ENCODE peak calls at places on chromosome 9, in six cellular contexts. E is endothelial cell of umbilical vein, O is OCI-LY7, L is body of pancreas, K is tibial nerve, J is spleen. Z is an unnamed sample.

GRCh38 chr9:106875548-106875947 is 12.6 kb downstream of the ZNF462 start:
- DNase-seq in L (no peak), J (no peak), E (no peak), K (no peak), O (no peak), Z (no peak)

GRCh38 chr9:133861692-133862091 is 123.5 kb upstream of the SARDH start:
- DNase-seq in L (no peak), K (no peak), J (no peak), O (no peak), E (no peak), Z (no peak)

GRCh38 chr9:38066167-38066906 is 2.7 kb downstream of the SHB start:
- DNase-seq in K (no peak), O (no peak), J (no peak), E (no peak), L (peak; percentile 45), Z (peak; percentile 29)

GRCh38 chr9:98808411-98808815 is 943 bp downstream of the GALNT12 start:
- DNase-seq in O (no peak), J (no peak), L (peak; percentile 82), K (no peak), E (no peak), Z (peak; percentile 95)

GRCh38 chr9:89433826-89434225 is 64.1 kb downstream of the SEMA4D start:
- DNase-seq in E (no peak), K (no peak), J (no peak), L (no peak), O (no peak), Z (peak; percentile 35)

GRCh38 chr9:69118656-69119055 is 55.4 kb upstream of the TJP2 start:
- DNase-seq in L (no peak), E (no peak), K (no peak), J (no peak), O (no peak), Z (no peak)

GRCh38 chr9:118558891-118559290 is 810.3 kb downstream of the BRINP1 start:
- DNase-seq in E (no peak), J (no peak), L (no peak), K (no peak), O (no peak), Z (no peak)

GRCh38 chr9:18981471-18982245 is 51.4 kb downstream of the SAXO1 start:
- DNase-seq in K (no peak), E (no peak), J (no peak), L (no peak), O (no peak), Z (no peak)

GRCh38 chr9:109245300-109245897 is 75.5 kb downstream of the EPB41L4B start:
- DNase-seq in E (peak; percentile 26), J (no peak), L (no peak), K (no peak), O (no peak), Z (no peak)

GRCh38 chr9:87667164-87667738 is 58.7 kb upstream of the CTSL start:
- DNase-seq in E (peak; percentile 32), L (no peak), J (no peak), O (peak; percentile 56), K (no peak), Z (no peak)

GRCh38 chr9:22374021-22374420 is 72.6 kb upstream of the DMRTA1 start:
- DNase-seq in K (no peak), J (no peak), O (no peak), E (no peak), L (no peak), Z (no peak)

GRCh38 chr9:76528056-76528455 is 69.1 kb downstream of the GCNT1 start:
- DNase-seq in O (no peak), K (no peak), J (no peak), E (no peak), L (no peak), Z (no peak)

GRCh38 chr9:74499770-74500583 is 2.8 kb downstream of the RORB start:
- DNase-seq in K (no peak), J (peak; percentile 66), O (no peak), L (peak; percentile 4), E (no peak), Z (no peak)

GRCh38 chr9:101580076-101580475 is 14.7 kb downstream of the PPP3R2 start:
- DNase-seq in E (no peak), K (no peak), O (no peak), J (no peak), L (no peak), Z (no peak)

GRCh38 chr9:15738011-15738410 is 185.2 kb downstream of the CCDC171 start:
- DNase-seq in K (no peak), O (no peak), E (peak; percentile 58), J (no peak), L (no peak), Z (no peak)

GRCh38 chr9:77251050-77251449 is 73.7 kb downstream of the VPS13A start:
- DNase-seq in E (no peak), L (no peak), K (no peak), O (no peak), J (no peak), Z (no peak)

GRCh38 chr9:129107651-129108050 is 2.9 kb downstream of the CRAT start:
- DNase-seq in O (no peak), J (no peak), L (peak; percentile 32), E (no peak), K (no peak), Z (no peak)

GRCh38 chr9:100352201-100352726 is 478 bp downstream of the TEX10 start:
- DNase-seq in E (peak; percentile 35), O (peak; percentile 59), L (peak; percentile 24), K (peak; percentile 15), J (no peak), Z (peak; percentile 26)

GRCh38 chr9:127154390-127155191 is 32.2 kb upstream of the ANGPTL2 start:
- DNase-seq in L (no peak), O (peak; percentile 49), J (no peak), E (peak; percentile 88), K (peak; percentile 69), Z (no peak)

GRCh38 chr9:123453904-123454321 is 97.9 kb downstream of the CRB2 start:
- DNase-seq in E (no peak), K (no peak), J (peak; percentile 43), L (peak; percentile 23), O (no peak), Z (peak; percentile 64)

GRCh38 chr9:112145886-112146285 is 29.2 kb downstream of the SUSD1 start:
- DNase-seq in L (no peak), E (no peak), O (no peak), K (no peak), J (no peak), Z (no peak)

GRCh38 chr9:97737429-97737828 is 40.3 kb upstream of the XPA start:
- DNase-seq in O (no peak), K (no peak), E (no peak), J (no peak), L (peak; percentile 18), Z (no peak)

GRCh38 chr9:112028242-112029221 is 131.9 kb downstream of the UGCG start:
- DNase-seq in E (no peak), K (no peak), J (no peak), O (no peak), L (no peak), Z (no peak)

GRCh38 chr9:88534456-88535225 is at the start of gene NXNL2:
- DNase-seq in O (no peak), J (peak; percentile 79), K (peak; percentile 75), L (peak; percentile 78), E (peak; percentile 61), Z (peak; percentile 80)

GRCh38 chr9:11159318-11159862 is 546.6 kb upstream of the PTPRD start:
- DNase-seq in K (no peak), O (no peak), J (no peak), E (no peak), L (no peak), Z (no peak)
- H3K9me3 ChIP-seq in K (no peaks in the 10 kb centered on the region), O (no peaks in the 10 kb centered on the region), J (peaks cover 10% of the 10 kb centered on the region), E (peaks cover 5% of the 10 kb centered on the region), L (no peaks in the 10 kb centered on the region), Z (peaks cover 56% of the 10 kb centered on the region)

GRCh38 chr9:131278421-131279111 is 2.3 kb upstream of the FAM78A start:
- DNase-seq in J (peak; percentile 86), O (no peak), E (no peak), K (no peak), L (no peak), Z (peak; percentile 56)

GRCh38 chr9:131279196-131279926 is 3.1 kb upstream of the FAM78A start:
- DNase-seq in O (no peak), K (no peak), L (no peak), E (no peak), J (no peak), Z (peak; percentile 47)

GRCh38 chr9:131281119-131281965 is 5.0 kb upstream of the FAM78A start:
- DNase-seq in O (no peak), E (no peak), K (no peak), J (no peak), L (no peak), Z (no peak)

GRCh38 chr9:131280660-131281059 is 4.3 kb upstream of the FAM78A start:
- DNase-seq in J (no peak), L (no peak), E (no peak), K (no peak), O (no peak), Z (no peak)

DNA sequence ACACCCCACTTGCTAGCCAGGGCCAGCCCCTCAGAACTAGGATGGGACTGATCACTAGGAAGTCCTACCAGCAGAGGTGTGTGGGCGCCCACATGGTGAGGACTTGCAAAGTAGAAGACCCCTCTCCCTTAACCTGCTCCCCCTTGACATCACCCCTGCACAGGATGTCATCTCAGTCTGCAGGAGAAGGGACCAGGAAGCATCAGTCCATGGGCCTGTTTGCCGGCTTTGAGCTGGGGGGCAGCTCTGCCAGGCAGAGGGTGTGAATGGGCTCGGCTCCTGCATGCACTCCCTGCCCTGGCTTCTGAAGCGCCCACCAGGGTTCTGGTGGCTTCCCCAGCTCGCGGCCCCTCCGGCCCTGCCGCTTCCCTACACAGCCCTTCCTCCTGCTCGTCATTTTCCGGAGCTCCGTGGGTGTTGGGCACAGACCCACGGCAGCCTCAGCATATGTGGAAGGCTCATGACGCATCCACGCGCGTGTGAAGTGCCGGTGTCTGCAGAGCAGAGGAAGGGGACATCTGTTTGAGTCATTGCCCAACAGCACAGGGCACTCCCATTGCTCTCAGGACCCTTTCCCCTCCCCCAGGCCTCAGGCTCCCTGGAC is 3.7 kb upstream of the FAM78A start:
- DNase-seq in K (no peak), J (no peak), O (no peak), L (no peak), E (no peak), Z (no peak)
- TF ChIP-seq CTCF in K (no peak), J (no peak), O (no peak), L (no peak), E (no peak), Z (no peak)

DNA sequence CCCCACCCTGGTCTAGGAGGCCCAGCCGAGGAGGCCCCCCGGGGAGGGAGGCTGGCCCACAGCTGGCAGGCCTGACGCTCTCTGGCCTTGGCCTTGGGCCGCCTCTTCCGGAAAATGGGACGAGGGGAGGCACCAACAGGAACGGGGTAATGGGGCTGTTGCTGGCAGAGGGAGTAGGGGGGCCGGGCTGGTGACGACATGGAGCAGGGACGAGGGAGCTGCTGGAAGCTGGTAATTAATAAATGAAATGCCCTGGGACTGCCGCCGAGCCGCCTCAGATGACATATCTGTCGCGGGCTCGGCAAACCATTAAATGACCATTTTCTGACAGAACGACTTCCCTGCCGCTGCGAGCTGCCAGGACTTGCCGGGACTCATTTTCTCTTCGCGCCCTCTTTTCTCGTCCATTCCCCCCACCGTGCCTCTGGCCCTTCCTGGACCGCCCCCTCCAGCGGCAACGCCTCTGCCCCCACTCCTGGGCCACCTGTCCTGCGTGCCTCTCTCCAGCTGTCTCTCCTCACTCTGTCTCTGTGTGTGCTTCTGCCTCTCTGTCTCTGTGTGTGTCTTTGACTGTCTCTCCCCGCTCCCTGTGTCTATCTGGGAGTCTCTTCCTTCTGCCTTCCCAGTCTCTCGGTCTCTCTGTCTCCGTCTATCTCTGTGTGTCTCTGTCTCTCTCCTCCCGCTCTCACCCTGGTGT is 215.7 kb downstream of the PAX5 start:
- DNase-seq in E (no peak), L (peak; percentile 15), K (no peak), O (no peak), J (peak; percentile 66), Z (no peak)
- H3K4me1 ChIP-seq in E (no peaks in the 10 kb centered on the region), L (peaks cover 12% of the 10 kb centered on the region), K (no peaks in the 10 kb centered on the region), O (no peaks in the 10 kb centered on the region), J (peaks cover 19% of the 10 kb centered on the region), Z (no peaks in the 10 kb centered on the region)

GRCh38 chr9:40913096-40913719 is 215.3 kb downstream of the FOXD4L6 start:
- DNase-seq in J (no peak), L (no peak), E (no peak), O (no peak), K (no peak), Z (no peak)
- H3K9me3 ChIP-seq in J (peaks cover 96% of the 10 kb centered on the region), L (no peaks in the 10 kb centered on the region), E (peaks cover 13% of the 10 kb centered on the region), O (no peaks in the 10 kb centered on the region), K (peaks cover 3% of the 10 kb centered on the region), Z (peaks cover 95% of the 10 kb centered on the region)

Z was measured in mucosa of descending colon.